ENCODE peak calls at places on chromosome 9, in five cellular contexts. P is HCT116, E is PC-3, S is GM23338, B is neural progenitor cell. U is an unnamed sample.

GRCh38 chr9:108445431-108446018 is 410.3 kb downstream of the ACTL7B start:
- DNase-seq in P (no peak), E (no peak), S (no peak), B (peak), U (no peak)

GRCh38 chr9:2802494-2802921 is 41.4 kb downstream of the PUM3 start:
- DNase-seq in P (no peak), E (peak), S (no peak), B (no peak), U (no peak)

GRCh38 chr9:92970467-92970923 is 23.2 kb downstream of the FGD3 start:
- DNase-seq in P (no peak), E (peak), S (peak), B (peak), U (no peak)

GRCh38 chr9:16718952-16719351 is 151.5 kb downstream of the BNC2 start:
- DNase-seq in P (no peak), E (no peak), S (no peak), B (no peak), U (no peak)

GRCh38 chr9:116058421-116058820 is 95.2 kb upstream of the PAPPA start:
- DNase-seq in P (no peak), E (peak), S (no peak), B (no peak), U (no peak)

GRCh38 chr9:105244996-105245719 is 707 bp downstream of the SLC44A1 start:
- DNase-seq in P (no peak), E (peak), S (peak), B (peak), U (peak)

GRCh38 chr9:117224676-117225075 is 190.2 kb downstream of the ASTN2 start:
- DNase-seq in P (no peak), E (no peak), S (peak), B (no peak), U (no peak)

GRCh38 chr9:130181645-130182044 is 9.4 kb downstream of the NCS1 start:
- DNase-seq in P (no peak), E (no peak), S (no peak), B (no peak), U (no peak)

GRCh38 chr9:35932732-35933131 is 23.4 kb downstream of the SPAAR start:
- DNase-seq in P (no peak), E (no peak), S (no peak), B (no peak), U (no peak)

GRCh38 chr9:137264067-137264466 is 8.9 kb downstream of the NELFB start:
- DNase-seq in P (no peak), E (no peak), S (no peak), B (no peak), U (no peak)

GRCh38 chr9:129885670-129886106 is 50.4 kb downstream of the USP20 start:
- DNase-seq in P (peak), E (peak), S (peak), B (peak), U (peak)

GRCh38 chr9:130010151-130010988 is 32.6 kb downstream of the FNBP1 start:
- DNase-seq in P (no peak), E (no peak), S (no peak), B (no peak), U (no peak)

GRCh38 chr9:79257215-79257614 is 314.6 kb upstream of the TLE4 start:
- DNase-seq in P (no peak), E (no peak), S (peak), B (peak), U (no peak)

GRCh38 chr9:1273859-1274258 is 223.7 kb downstream of the DMRT2 start:
- DNase-seq in P (no peak), E (peak), S (peak), B (no peak), U (no peak)

GRCh38 chr9:5326893-5327548 is 12.7 kb downstream of the RLN1 start:
- DNase-seq in P (no peak), E (no peak), S (peak), B (peak), U (no peak)

GRCh38 chr9:94134629-94135028 is 50.4 kb downstream of the PTPDC1 start:
- DNase-seq in P (no peak), E (no peak), S (no peak), B (no peak), U (no peak)

GRCh38 chr9:125532412-125532811 is 174.6 kb downstream of the MAPKAP1 start:
- DNase-seq in P (no peak), E (peak), S (no peak), B (no peak), U (no peak)

GRCh38 chr9:374726-375125 is 160.1 kb downstream of the DOCK8 start:
- DNase-seq in P (no peak), E (no peak), S (no peak), B (no peak), U (no peak)

GRCh38 chr9:135990468-135991429 is 29.6 kb upstream of the UBAC1 start:
- DNase-seq in P (peak), E (peak), S (peak), B (peak), U (peak)

GRCh38 chr9:90822866-90823265 is 21.2 kb downstream of the SYK start:
- DNase-seq in P (no peak), E (no peak), S (peak), B (no peak), U (no peak)

GRCh38 chr9:129384887-129385614 is 207.0 kb upstream of the IER5L start:
- DNase-seq in P (no peak), E (no peak), S (no peak), B (no peak), U (no peak)

GRCh38 chr9:107809859-107810492 is 320.4 kb upstream of the KLF4 start:
- DNase-seq in P (no peak), E (peak), S (no peak), B (no peak), U (no peak)

GRCh38 chr9:112921549-112921948 is 30.9 kb upstream of the SLC46A2 start:
- DNase-seq in P (peak), E (peak), S (peak), B (peak), U (peak)

GRCh38 chr9:130199605-130200004 is 27.4 kb downstream of the NCS1 start:
- DNase-seq in P (no peak), E (no peak), S (no peak), B (no peak), U (no peak)

GRCh38 chr9:135770203-135770535 is 68.2 kb downstream of the KCNT1 start:
- DNase-seq in P (no peak), E (no peak), S (no peak), B (no peak), U (no peak)

GRCh38 chr9:95504053-95504963 is 12.5 kb downstream of the PTCH1 start:
- DNase-seq in P (no peak), E (peak), S (peak), B (peak), U (peak)

GRCh38 chr9:95506438-95506691 is 10.4 kb downstream of the PTCH1 start:
- DNase-seq in P (no peak), E (peak), S (no peak), B (no peak), U (peak)

GRCh38 chr9:95506692-95507455 is 9.9 kb downstream of the PTCH1 start:
- DNase-seq in P (no peak), E (peak), S (peak), B (peak), U (peak)

GRCh38 chr9:95505072-95505471 is 11.7 kb downstream of the PTCH1 start:
- DNase-seq in P (no peak), E (no peak), S (peak), B (peak), U (no peak)

DNA sequence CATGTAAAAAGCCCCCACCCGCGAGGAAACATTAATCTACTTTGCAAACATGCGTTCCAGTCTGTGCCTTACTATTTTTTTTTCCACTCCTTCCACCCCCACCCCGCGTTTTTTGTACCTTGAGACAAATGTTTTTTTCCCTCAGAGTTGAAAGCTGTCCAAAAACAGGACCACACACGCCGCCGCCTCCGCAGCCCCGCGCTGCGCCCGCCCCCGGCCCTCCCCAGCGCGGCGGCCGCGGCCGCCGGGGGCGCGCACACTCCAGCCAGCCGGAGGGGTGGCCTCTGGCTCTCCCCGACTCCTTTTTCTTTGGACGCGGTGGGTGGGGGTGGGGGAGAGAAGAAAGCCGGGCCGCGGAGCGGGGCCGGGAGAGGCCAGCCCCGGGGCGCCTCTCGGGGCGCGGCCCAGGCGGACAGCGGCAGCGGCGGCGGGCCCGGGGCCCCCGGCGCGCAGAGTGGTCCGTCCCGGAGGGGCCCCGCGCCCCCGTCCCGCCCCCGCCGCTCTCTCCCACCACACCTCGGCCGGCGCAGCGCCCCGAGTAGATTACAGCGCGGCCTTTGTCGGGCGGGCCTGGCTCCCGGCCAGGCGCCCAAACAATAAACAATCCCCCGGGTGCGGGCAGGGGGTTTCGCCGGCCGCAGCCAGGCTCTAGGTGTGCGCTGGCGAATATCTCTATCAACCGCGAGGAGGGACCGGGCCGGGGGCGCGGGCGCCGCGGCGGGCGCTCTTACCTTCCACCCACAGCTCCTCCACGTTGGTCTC is 10.9 kb downstream of the PTCH1 start:
- DNase-seq in P (no peak), E (peak), S (peak), B (peak), U (peak)
- H2AFZ ChIP-seq in P (peak), E (peak), S (no peak), B (no peak), U (peak)

DNA sequence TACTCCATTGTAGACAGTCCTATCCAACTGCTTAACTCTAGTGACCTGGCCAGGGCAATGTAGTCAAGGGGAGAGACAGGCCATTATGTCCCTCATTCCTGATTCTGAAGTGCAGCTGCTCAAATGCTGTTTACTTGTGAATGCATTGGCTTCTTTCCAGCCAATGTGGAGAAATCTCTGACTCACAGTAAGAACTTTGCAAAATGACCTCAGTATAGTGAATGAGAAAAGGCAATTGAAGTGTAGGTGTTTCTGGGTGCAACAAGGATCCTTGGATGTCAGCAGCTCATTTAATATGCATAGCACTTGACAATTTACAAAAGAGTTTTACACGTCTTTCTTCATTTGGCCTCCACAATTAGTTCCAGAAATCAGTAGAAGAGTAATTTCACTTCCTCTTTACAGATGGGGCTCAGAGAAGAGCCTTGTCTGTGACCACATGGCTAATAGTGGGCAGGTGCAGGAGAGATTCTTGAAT is 367.2 kb downstream of the OSTF1 start:
- DNase-seq in P (no peak), E (no peak), S (no peak), B (no peak), U (peak)
- TF ChIP-seq EZH2phosphoT487 in P (no peak), E (no peak), S (no peak), B (no peak), U (no peak)

DNA sequence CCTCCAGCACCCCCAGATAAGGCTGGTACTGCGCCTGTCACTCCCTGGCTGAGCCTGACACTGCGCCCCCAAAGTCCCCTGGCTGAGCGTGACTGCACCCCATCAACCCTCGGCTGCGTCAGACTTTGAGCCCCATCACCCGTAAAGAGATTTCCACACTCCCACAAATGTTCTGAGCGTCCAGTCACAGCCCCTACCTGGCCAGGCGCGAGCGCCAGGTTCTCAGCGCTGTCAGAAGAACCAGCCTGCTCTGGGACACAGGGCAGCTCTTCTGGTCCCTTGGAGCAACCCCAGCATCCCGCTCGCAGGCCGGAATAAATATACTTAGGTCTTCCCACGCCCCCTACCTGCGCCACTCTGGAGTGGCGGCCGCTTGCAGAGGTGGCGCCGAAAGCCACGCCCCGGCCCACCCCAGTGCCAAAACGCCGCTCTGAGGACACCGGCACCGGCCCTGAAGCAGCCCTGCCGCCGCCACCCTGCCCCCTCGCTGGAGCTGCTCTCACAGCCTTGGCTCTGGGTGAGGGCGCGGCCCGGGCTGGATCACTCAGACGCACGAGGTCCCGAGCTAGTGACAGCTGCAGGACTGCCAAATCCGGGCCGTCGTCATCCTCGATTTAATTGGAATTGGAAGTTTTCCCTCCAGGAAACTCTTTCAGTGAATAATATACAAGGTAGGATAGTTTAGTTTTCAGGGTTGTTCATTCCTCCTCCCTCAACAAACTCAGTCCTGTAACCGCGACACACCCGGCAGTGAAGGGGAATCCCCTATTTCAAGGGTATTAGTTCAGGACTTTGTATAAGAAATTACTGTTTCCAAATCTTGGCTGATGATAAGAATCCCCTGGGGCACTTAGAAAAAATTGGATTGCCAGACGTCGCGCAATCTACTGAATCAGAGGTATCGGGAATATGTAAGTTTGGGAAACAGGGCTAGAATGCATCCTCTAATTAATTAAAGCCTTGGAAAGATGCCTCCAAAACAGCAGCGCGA is 1.2 kb upstream of the CEMIP2 start:
- DNase-seq in P (peak), E (peak), S (peak), B (peak), U (peak)
- TF ChIP-seq CTCF in P (peak), E (no peak), S (peak), B (peak), U (peak)

GRCh38 chr9:109948453-109948852 is 168.5 kb downstream of the PALM2AKAP2 start:
- DNase-seq in P (no peak), E (no peak), S (no peak), B (no peak), U (no peak)

GRCh38 chr9:109953300-109953699 is 173.3 kb downstream of the PALM2AKAP2 start:
- DNase-seq in P (no peak), E (no peak), S (no peak), B (no peak), U (no peak)

GRCh38 chr9:109953813-109954489 is 174.0 kb downstream of the PALM2AKAP2 start:
- DNase-seq in P (no peak), E (no peak), S (peak), B (no peak), U (peak)

GRCh38 chr9:109945571-109945970 is 165.6 kb downstream of the PALM2AKAP2 start:
- DNase-seq in P (no peak), E (no peak), S (no peak), B (no peak), U (no peak)

GRCh38 chr9:109950710-109951443 is 170.9 kb downstream of the PALM2AKAP2 start:
- DNase-seq in P (no peak), E (no peak), S (no peak), B (no peak), U (no peak)
- H2AFZ ChIP-seq in P (no peak), E (no peak), S (no peak), B (no peak), U (peak)

DNA sequence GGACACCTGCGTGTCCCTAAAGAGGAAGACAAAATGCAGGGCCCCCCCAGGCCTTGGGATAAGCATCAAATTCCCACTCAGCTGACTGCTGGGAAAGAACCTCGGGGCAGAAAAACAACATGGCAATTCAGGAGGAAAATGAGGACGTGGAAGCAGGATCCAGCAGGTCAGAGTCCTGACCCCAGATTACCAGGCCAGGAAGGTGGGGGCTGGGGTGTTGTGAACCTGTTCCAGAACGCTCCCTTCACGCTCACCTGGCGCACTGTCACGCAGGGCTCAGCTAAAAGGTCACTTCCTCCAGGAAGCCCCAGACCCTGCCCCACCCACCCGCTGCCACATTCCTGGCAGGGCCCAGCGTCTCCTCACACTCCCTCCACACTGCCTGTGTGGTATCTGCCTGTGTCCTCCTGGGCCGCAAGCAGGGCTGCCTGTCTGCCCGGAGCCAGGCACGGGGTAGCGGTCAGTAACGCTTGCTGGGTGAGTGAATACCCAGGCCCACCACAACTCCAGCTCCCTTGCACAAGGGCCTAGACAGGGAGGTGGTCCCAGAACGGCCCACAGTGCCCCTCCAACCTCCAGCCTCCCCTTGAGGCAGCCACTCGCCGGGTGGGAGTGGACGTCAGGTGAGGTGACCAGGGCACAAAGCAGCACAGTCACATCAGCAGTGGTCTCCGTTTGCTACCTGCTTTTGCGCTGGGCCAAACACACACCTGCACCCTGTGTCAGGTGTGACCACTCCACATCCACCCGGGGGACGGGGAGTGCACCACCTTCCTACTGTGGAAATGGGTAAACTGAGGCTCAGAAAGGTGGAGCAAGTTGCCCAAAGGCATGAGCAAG is 18.1 kb downstream of the VAV2 start:
- DNase-seq in P (no peak), E (no peak), S (no peak), B (peak), U (no peak)
- TF ChIP-seq EZH2phosphoT487 in P (no peak), E (no peak), S (no peak), B (no peak), U (no peak)

GRCh38 chr9:77488439-77489126 is 159.5 kb downstream of the GNA14 start:
- DNase-seq in P (peak), E (peak), S (peak), B (peak), U (peak)
- TF ChIP-seq CTCF in P (peak), E (peak), S (peak), B (peak), U (peak)

GRCh38 chr9:80509358-80509757 is 937.6 kb downstream of the TLE4 start:
- DNase-seq in P (no peak), E (peak), S (no peak), B (no peak), U (no peak)
- H2AFZ ChIP-seq in P (no peak), E (no peak), S (no peak), B (no peak), U (no peak)

U was measured in OCI-LY7.